ENCODE peak calls at places on chromosomes 13 and 19, in nine cellular contexts. One of them, this sample, is unnamed.

GRCh38 chr13:48828962-48829405 is 146.7 kb upstream of the FNDC3A start:
- DNase-seq in right lobe of liver: no peak
- DNase-seq in A549: peak
- DNase-seq in gastrocnemius medialis: no peak
- DNase-seq in H1: no peak
- DNase-seq in tibial nerve: no peak
- DNase-seq in body of pancreas: no peak
- DNase-seq in ovary: no peak
- DNase-seq in breast epithelium: no peak
- DNase-seq in this sample: no peak

GRCh38 chr19:42132030-42132628 is at the start of gene POU2F2:
- DNase-seq in body of pancreas: no peak
- DNase-seq in A549: no peak
- DNase-seq in ovary: no peak
- DNase-seq in H1: no peak
- DNase-seq in tibial nerve: no peak
- DNase-seq in right lobe of liver: peak
- DNase-seq in gastrocnemius medialis: no peak
- DNase-seq in breast epithelium: no peak
- DNase-seq in this sample: no peak

GRCh38 chr13:113393226-113393571 is 29.3 kb upstream of the GRTP1 start:
- DNase-seq in tibial nerve: peak
- DNase-seq in gastrocnemius medialis: no peak
- DNase-seq in H1: no peak
- DNase-seq in body of pancreas: no peak
- DNase-seq in A549: no peak
- DNase-seq in ovary: no peak
- DNase-seq in breast epithelium: no peak
- DNase-seq in right lobe of liver: no peak
- DNase-seq in this sample: no peak

GRCh38 chr19:52336976-52337375 is 933 bp downstream of the ZNF610 start:
- DNase-seq in gastrocnemius medialis: no peak
- DNase-seq in breast epithelium: no peak
- DNase-seq in ovary: no peak
- DNase-seq in right lobe of liver: no peak
- DNase-seq in A549: no peak
- DNase-seq in H1: no peak
- DNase-seq in tibial nerve: no peak
- DNase-seq in body of pancreas: no peak
- DNase-seq in this sample: no peak

GRCh38 chr13:75603038-75603437 is 33.1 kb upstream of the LMO7 start:
- DNase-seq in body of pancreas: no peak
- DNase-seq in H1: no peak
- DNase-seq in gastrocnemius medialis: no peak
- DNase-seq in right lobe of liver: no peak
- DNase-seq in breast epithelium: no peak
- DNase-seq in tibial nerve: no peak
- DNase-seq in ovary: no peak
- DNase-seq in A549: no peak
- DNase-seq in this sample: no peak

GRCh38 chr13:41864658-41865057 is 96.3 kb downstream of the VWA8 start:
- DNase-seq in tibial nerve: no peak
- DNase-seq in right lobe of liver: no peak
- DNase-seq in A549: no peak
- DNase-seq in gastrocnemius medialis: no peak
- DNase-seq in H1: no peak
- DNase-seq in body of pancreas: no peak
- DNase-seq in breast epithelium: no peak
- DNase-seq in ovary: no peak
- DNase-seq in this sample: no peak

GRCh38 chr19:27890696-27891095 is 1322.3 kb downstream of the UQCRFS1 start:
- DNase-seq in gastrocnemius medialis: no peak
- DNase-seq in body of pancreas: no peak
- DNase-seq in H1: no peak
- DNase-seq in right lobe of liver: no peak
- DNase-seq in ovary: no peak
- DNase-seq in breast epithelium: no peak
- DNase-seq in A549: no peak
- DNase-seq in tibial nerve: no peak
- DNase-seq in this sample: peak

GRCh38 chr19:5914946-5915781 is 1.1 kb downstream of the CAPS start:
- DNase-seq in body of pancreas: peak
- DNase-seq in gastrocnemius medialis: no peak
- DNase-seq in A549: no peak
- DNase-seq in tibial nerve: no peak
- DNase-seq in right lobe of liver: no peak
- DNase-seq in H1: no peak
- DNase-seq in breast epithelium: peak
- DNase-seq in ovary: no peak
- DNase-seq in this sample: no peak

GRCh38 chr19:38076337-38076736 is 147.7 kb downstream of the DPF1 start:
- DNase-seq in ovary: no peak
- DNase-seq in A549: no peak
- DNase-seq in gastrocnemius medialis: no peak
- DNase-seq in body of pancreas: no peak
- DNase-seq in breast epithelium: no peak
- DNase-seq in tibial nerve: no peak
- DNase-seq in H1: no peak
- DNase-seq in right lobe of liver: no peak
- DNase-seq in this sample: no peak

GRCh38 chr19:18014197-18014596 is 6.2 kb downstream of the ARRDC2 start:
- DNase-seq in H1: no peak
- DNase-seq in tibial nerve: no peak
- DNase-seq in A549: no peak
- DNase-seq in right lobe of liver: no peak
- DNase-seq in body of pancreas: no peak
- DNase-seq in ovary: no peak
- DNase-seq in breast epithelium: no peak
- DNase-seq in gastrocnemius medialis: no peak
- DNase-seq in this sample: no peak

GRCh38 chr19:28836366-28836765 is 376.6 kb downstream of the UQCRFS1 start:
- DNase-seq in body of pancreas: no peak
- DNase-seq in gastrocnemius medialis: no peak
- DNase-seq in ovary: no peak
- DNase-seq in H1: no peak
- DNase-seq in A549: no peak
- DNase-seq in breast epithelium: no peak
- DNase-seq in right lobe of liver: no peak
- DNase-seq in tibial nerve: no peak
- DNase-seq in this sample: no peak

GRCh38 chr13:49444517-49445395 is 682 bp downstream of the SETDB2 start:
- DNase-seq in tibial nerve: no peak
- DNase-seq in body of pancreas: no peak
- DNase-seq in right lobe of liver: no peak
- DNase-seq in A549: no peak
- DNase-seq in gastrocnemius medialis: peak
- DNase-seq in breast epithelium: no peak
- DNase-seq in H1: no peak
- DNase-seq in ovary: no peak
- DNase-seq in this sample: peak

GRCh38 chr13:75761373-75761772 is 125.2 kb downstream of the LMO7 start:
- DNase-seq in H1: no peak
- DNase-seq in right lobe of liver: no peak
- DNase-seq in gastrocnemius medialis: no peak
- DNase-seq in breast epithelium: no peak
- DNase-seq in A549: no peak
- DNase-seq in ovary: no peak
- DNase-seq in tibial nerve: no peak
- DNase-seq in body of pancreas: no peak
- DNase-seq in this sample: no peak

GRCh38 chr19:44741841-44742352 is 6.6 kb upstream of the BCL3 start:
- DNase-seq in body of pancreas: peak
- DNase-seq in H1: no peak
- DNase-seq in right lobe of liver: peak
- DNase-seq in A549: peak
- DNase-seq in breast epithelium: peak
- DNase-seq in ovary: peak
- DNase-seq in tibial nerve: peak
- DNase-seq in gastrocnemius medialis: peak
- DNase-seq in this sample: peak

GRCh38 chr13:40629678-40630384 is 36.6 kb downstream of the FOXO1 start:
- DNase-seq in ovary: no peak
- DNase-seq in gastrocnemius medialis: no peak
- DNase-seq in breast epithelium: no peak
- DNase-seq in H1: no peak
- DNase-seq in body of pancreas: no peak
- DNase-seq in A549: no peak
- DNase-seq in tibial nerve: no peak
- DNase-seq in right lobe of liver: no peak
- DNase-seq in this sample: no peak

GRCh38 chr19:6509118-6509971 is 7.2 kb upstream of the TUBB4A start:
- DNase-seq in body of pancreas: peak
- DNase-seq in H1: no peak
- DNase-seq in right lobe of liver: peak
- DNase-seq in tibial nerve: peak
- DNase-seq in A549: no peak
- DNase-seq in breast epithelium: no peak
- DNase-seq in ovary: no peak
- DNase-seq in gastrocnemius medialis: peak
- DNase-seq in this sample: peak

GRCh38 chr19:13011653-13012389 is 16.5 kb downstream of the NFIX start:
- DNase-seq in gastrocnemius medialis: no peak
- DNase-seq in A549: no peak
- DNase-seq in body of pancreas: no peak
- DNase-seq in tibial nerve: no peak
- DNase-seq in right lobe of liver: no peak
- DNase-seq in H1: no peak
- DNase-seq in ovary: peak
- DNase-seq in breast epithelium: no peak
- DNase-seq in this sample: no peak
- TF ChIP-seq CTCF in gastrocnemius medialis: no peak
- TF ChIP-seq CTCF in A549: no peak
- TF ChIP-seq CTCF in body of pancreas: no peak
- TF ChIP-seq CTCF in tibial nerve: no peak
- TF ChIP-seq CTCF in right lobe of liver: no peak
- TF ChIP-seq CTCF in H1: no peak
- TF ChIP-seq CTCF in ovary: no peak
- TF ChIP-seq CTCF in breast epithelium: no peak
- TF ChIP-seq CTCF in this sample: no peak

DNA sequence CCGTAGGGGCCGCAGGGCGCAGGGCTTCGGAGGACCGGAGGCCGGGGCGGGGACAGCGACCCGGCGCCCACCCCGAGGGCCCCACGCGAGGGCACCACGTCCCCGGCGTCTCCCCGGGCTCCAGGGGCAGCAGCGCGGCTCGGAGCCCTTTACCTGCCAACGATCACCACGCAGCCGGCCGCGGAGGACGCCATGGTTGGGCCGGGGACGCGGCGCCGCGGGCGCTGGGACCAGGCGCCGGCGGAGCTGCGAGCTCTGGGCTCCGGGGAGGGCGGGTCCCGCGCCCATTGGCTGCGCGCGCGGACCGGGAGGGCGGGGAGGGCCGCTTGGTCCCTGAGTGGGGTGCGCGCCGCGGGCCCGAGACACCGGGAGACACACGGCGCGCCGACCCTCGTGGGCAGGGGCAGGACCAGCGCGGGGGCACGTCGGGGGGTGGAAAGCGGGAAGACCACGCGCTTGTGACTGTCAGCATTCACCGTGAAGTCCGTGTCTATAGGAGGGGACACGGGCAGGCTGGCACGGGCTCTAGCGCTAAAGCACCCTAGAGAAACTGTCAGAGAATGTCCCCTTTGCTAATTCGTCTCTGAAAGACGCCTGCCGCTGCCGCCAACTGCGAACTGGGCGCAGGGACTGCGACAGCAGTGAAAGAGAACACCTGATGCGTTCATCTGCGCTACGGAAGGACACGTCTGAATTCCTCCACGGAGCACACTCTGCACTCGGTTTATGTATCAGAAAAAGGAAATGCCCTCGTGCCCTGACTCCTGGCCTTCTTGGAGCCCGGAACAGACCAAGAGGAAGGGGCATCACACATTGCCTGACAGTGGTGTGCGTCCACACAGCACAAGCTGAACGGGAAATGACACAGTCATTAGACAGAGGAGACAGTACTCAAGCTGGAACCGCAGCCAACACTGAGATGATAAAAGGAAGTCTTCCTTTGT is at the start of gene CRYL1:
- DNase-seq in A549: peak
- DNase-seq in body of pancreas: peak
- DNase-seq in tibial nerve: peak
- DNase-seq in ovary: peak
- DNase-seq in H1: no peak
- DNase-seq in right lobe of liver: peak
- DNase-seq in gastrocnemius medialis: peak
- DNase-seq in breast epithelium: no peak
- DNase-seq in this sample: peak
- TF ChIP-seq POLR2A in A549: peak
- TF ChIP-seq POLR2A in body of pancreas: peak
- TF ChIP-seq POLR2A in tibial nerve: peak
- TF ChIP-seq POLR2A in ovary: peak
- TF ChIP-seq POLR2A in H1: no peak
- TF ChIP-seq POLR2A in right lobe of liver: peak
- TF ChIP-seq POLR2A in gastrocnemius medialis: peak
- TF ChIP-seq POLR2A in breast epithelium: no peak
- TF ChIP-seq POLR2A in this sample: no peak

GRCh38 chr19:1810439-1811160 is 1.5 kb downstream of the ATP8B3 start:
- DNase-seq in right lobe of liver: peak
- DNase-seq in ovary: no peak
- DNase-seq in H1: no peak
- DNase-seq in tibial nerve: no peak
- DNase-seq in body of pancreas: no peak
- DNase-seq in gastrocnemius medialis: no peak
- DNase-seq in breast epithelium: no peak
- DNase-seq in A549: no peak
- DNase-seq in this sample: no peak

GRCh38 chr19:1809663-1810062 is 2.4 kb downstream of the ATP8B3 start:
- DNase-seq in A549: no peak
- DNase-seq in body of pancreas: no peak
- DNase-seq in right lobe of liver: no peak
- DNase-seq in H1: no peak
- DNase-seq in breast epithelium: no peak
- DNase-seq in gastrocnemius medialis: no peak
- DNase-seq in ovary: no peak
- DNase-seq in tibial nerve: no peak
- DNase-seq in this sample: no peak

GRCh38 chr19:1811942-1812425 is at the start of gene ATP8B3:
- DNase-seq in breast epithelium: no peak
- DNase-seq in gastrocnemius medialis: no peak
- DNase-seq in right lobe of liver: no peak
- DNase-seq in tibial nerve: no peak
- DNase-seq in H1: no peak
- DNase-seq in ovary: no peak
- DNase-seq in body of pancreas: no peak
- DNase-seq in A549: peak
- DNase-seq in this sample: no peak

GRCh38 chr19:1812426-1813196 is 535 bp upstream of the ATP8B3 start:
- DNase-seq in A549: peak
- DNase-seq in H1: peak
- DNase-seq in breast epithelium: peak
- DNase-seq in body of pancreas: peak
- DNase-seq in ovary: peak
- DNase-seq in gastrocnemius medialis: peak
- DNase-seq in tibial nerve: peak
- DNase-seq in right lobe of liver: peak
- DNase-seq in this sample: peak

GRCh38 chr19:1811472-1811894 is 593 bp downstream of the ATP8B3 start:
- DNase-seq in A549: peak
- DNase-seq in right lobe of liver: peak
- DNase-seq in H1: no peak
- DNase-seq in body of pancreas: peak
- DNase-seq in breast epithelium: peak
- DNase-seq in gastrocnemius medialis: peak
- DNase-seq in tibial nerve: peak
- DNase-seq in ovary: peak
- DNase-seq in this sample: peak
- H3K4me3 ChIP-seq in A549: peak
- H3K4me3 ChIP-seq in right lobe of liver: peak
- H3K4me3 ChIP-seq in H1: peak
- H3K4me3 ChIP-seq in body of pancreas: peak
- H3K4me3 ChIP-seq in breast epithelium: peak
- H3K4me3 ChIP-seq in gastrocnemius medialis: peak
- H3K4me3 ChIP-seq in tibial nerve: peak
- H3K4me3 ChIP-seq in ovary: no peak
- H3K4me3 ChIP-seq in this sample: peak

GRCh38 chr19:12610540-12611360 is at the start of the genes ZNF490 and ZNF791:
- DNase-seq in H1: peak
- DNase-seq in A549: peak
- DNase-seq in tibial nerve: peak
- DNase-seq in gastrocnemius medialis: peak
- DNase-seq in right lobe of liver: peak
- DNase-seq in body of pancreas: peak
- DNase-seq in breast epithelium: peak
- DNase-seq in ovary: peak
- DNase-seq in this sample: peak
- TF ChIP-seq CTCF in H1: peak
- TF ChIP-seq CTCF in A549: no peak
- TF ChIP-seq CTCF in tibial nerve: no peak
- TF ChIP-seq CTCF in gastrocnemius medialis: no peak
- TF ChIP-seq CTCF in right lobe of liver: no peak
- TF ChIP-seq CTCF in body of pancreas: peak
- TF ChIP-seq CTCF in breast epithelium: no peak
- TF ChIP-seq CTCF in ovary: peak
- TF ChIP-seq CTCF in this sample: no peak

This sample was measured in lower leg skin.